ENCODE peak calls at places on chromosome 21, in five cellular contexts. I, R, S, O and A are unnamed samples.

GRCh38 chr21:15514073-15514946 is 215.5 kb upstream of the USP25 start:
- DNase-seq in I (no peak), R (peak), S (no peak), O (no peak), A (no peak)

GRCh38 chr21:42644223-42645208 is 8.9 kb upstream of the PDE9A start:
- DNase-seq in I (peak), R (no peak), S (peak), O (peak), A (no peak)

GRCh38 chr21:41648591-41649031 is 118.2 kb downstream of the RIPK4 start:
- DNase-seq in I (no peak), R (no peak), S (peak), O (peak), A (no peak)

GRCh38 chr21:38847556-38847955 is 41.8 kb downstream of the ETS2 start:
- DNase-seq in I (no peak), R (no peak), S (no peak), O (no peak), A (no peak)

GRCh38 chr21:41761211-41762181 is 5.4 kb downstream of the RIPK4 start:
- DNase-seq in I (peak), R (no peak), S (peak), O (peak), A (no peak)

GRCh38 chr21:41751621-41752020 is 15.2 kb downstream of the RIPK4 start:
- DNase-seq in I (no peak), R (no peak), S (peak), O (peak), A (no peak)

GRCh38 chr21:36395353-36396111 is 10.3 kb downstream of the CHAF1B start:
- DNase-seq in I (no peak), R (no peak), S (no peak), O (no peak), A (no peak)

GRCh38 chr21:31908106-31909031 is 35.5 kb downstream of the HUNK start:
- DNase-seq in I (no peak), R (no peak), S (peak), O (no peak), A (no peak)

GRCh38 chr21:31730687-31731111 is 1.2 kb downstream of the SCAF4 start:
- DNase-seq in I (no peak), R (no peak), S (no peak), O (no peak), A (no peak)

GRCh38 chr21:18350216-18350615 is 53.4 kb downstream of the TMPRSS15 start:
- DNase-seq in I (no peak), R (no peak), S (no peak), O (no peak), A (no peak)

GRCh38 chr21:44433791-44434567 is 21.3 kb upstream of the LRRC3 start:
- DNase-seq in I (peak), R (no peak), S (no peak), O (no peak), A (no peak)

GRCh38 chr21:29245104-29245643 is 53.5 kb upstream of the BACH1 start:
- DNase-seq in I (no peak), R (no peak), S (no peak), O (no peak), A (no peak)

GRCh38 chr21:40425981-40426380 is 421.0 kb downstream of the DSCAM start:
- DNase-seq in I (no peak), R (no peak), S (no peak), O (no peak), A (no peak)

GRCh38 chr21:28423521-28423920 is 569.2 kb downstream of the LTN1 start:
- DNase-seq in I (no peak), R (no peak), S (no peak), O (no peak), A (no peak)

GRCh38 chr21:43766734-43767497 is 9.2 kb downstream of the CSTB start:
- DNase-seq in I (no peak), R (no peak), S (no peak), O (no peak), A (no peak)

GRCh38 chr21:42156690-42157605 is 62.0 kb upstream of the ABCG1 start:
- DNase-seq in I (no peak), R (no peak), S (no peak), O (peak), A (no peak)

GRCh38 chr21:45324430-45325205 is 36.9 kb upstream of the POFUT2 start:
- DNase-seq in I (peak), R (no peak), S (peak), O (no peak), A (no peak)

GRCh38 chr21:27564684-27565280 is 597.9 kb upstream of the ADAMTS5 start:
- DNase-seq in I (peak), R (no peak), S (peak), O (peak), A (no peak)

GRCh38 chr21:45045481-45045880 is 28.9 kb upstream of the ADARB1 start:
- DNase-seq in I (no peak), R (no peak), S (peak), O (peak), A (no peak)

GRCh38 chr21:16976132-16976666 is 536.6 kb upstream of the CXADR start:
- DNase-seq in I (no peak), R (no peak), S (no peak), O (peak), A (no peak)

GRCh38 chr21:14554948-14555347 is 8.8 kb upstream of the SAMSN1 start:
- DNase-seq in I (no peak), R (no peak), S (no peak), O (no peak), A (no peak)

GRCh38 chr21:43300496-43301423 is 126.2 kb downstream of the SIK1 start:
- DNase-seq in I (peak), R (no peak), S (no peak), O (no peak), A (no peak)

GRCh38 chr21:14877581-14878228 is 187.1 kb downstream of the NRIP1 start:
- DNase-seq in I (no peak), R (no peak), S (peak), O (peak), A (no peak)

GRCh38 chr21:41678016-41678935 is 88.6 kb downstream of the RIPK4 start:
- DNase-seq in I (no peak), R (no peak), S (peak), O (no peak), A (no peak)

GRCh38 chr21:41768371-41769042 is 1.7 kb upstream of the RIPK4 start:
- DNase-seq in I (no peak), R (peak), S (peak), O (peak), A (no peak)

GRCh38 chr21:44657635-44658183 is at the start of gene KRTAP12-3:
- DNase-seq in I (no peak), R (peak), S (no peak), O (no peak), A (peak)

GRCh38 chr21:42047821-42048613 is 23.1 kb upstream of the UMODL1 start:
- DNase-seq in I (peak), R (no peak), S (peak), O (peak), A (no peak)

GRCh38 chr21:34526618-34527290 is 14.7 kb upstream of the KCNE1 start:
- DNase-seq in I (peak), R (no peak), S (peak), O (peak), A (no peak)

GRCh38 chr21:42496839-42497202 is 797 bp upstream of the RSPH1 start:
- DNase-seq in I (no peak), R (no peak), S (no peak), O (peak), A (no peak)

GRCh38 chr21:42199488-42200463 is 19.2 kb upstream of the ABCG1 start:
- DNase-seq in I (no peak), R (no peak), S (peak), O (peak), A (no peak)

GRCh38 chr21:44303490-44303981 is 3.7 kb downstream of the PFKL start:
- DNase-seq in I (no peak), R (no peak), S (no peak), O (no peak), A (no peak)

GRCh38 chr21:42567861-42568260 is 54.2 kb downstream of the SLC37A1 start:
- DNase-seq in I (peak), R (no peak), S (no peak), O (no peak), A (no peak)

GRCh38 chr21:46214478-46215340 is 13.9 kb downstream of the LSS start:
- DNase-seq in I (no peak), R (no peak), S (no peak), O (no peak), A (no peak)

GRCh38 chr21:37927711-37928110 is 11.5 kb upstream of the KCNJ6 start:
- DNase-seq in I (no peak), R (no peak), S (no peak), O (no peak), A (no peak)

GRCh38 chr21:36589352-36589971 is 109.5 kb upstream of the SIM2 start:
- DNase-seq in I (peak), R (no peak), S (peak), O (peak), A (no peak)

GRCh38 chr21:33668180-33668579 is 25.9 kb downstream of the ITSN1 start:
- DNase-seq in I (no peak), R (no peak), S (peak), O (peak), A (no peak)

GRCh38 chr21:45478115-45478801 is 64.0 kb downstream of the SLC19A1 start:
- DNase-seq in I (peak), R (peak), S (peak), O (peak), A (peak)